ENCODE peak calls at places on chromosomes 6 and 20, in four cellular contexts. I, E, N and P are unnamed samples.

GRCh38 chr6:17525637-17526036 is 74.5 kb upstream of the FAM8A1 start:
- DNase-seq in I (no peak), E (no peak), N (no peak), P (peak; percentile 43)

GRCh38 chr20:63238491-63239126 is 2.9 kb downstream of the BIRC7 start:
- DNase-seq in E (no peak), N (peak; percentile 56), I (no peak), P (no peak)

GRCh38 chr6:33746036-33746600 is 587 bp downstream of the IP6K3 start:
- DNase-seq in I (no peak), E (no peak), N (no peak), P (peak; percentile 53)

GRCh38 chr20:53915459-53916172 is 154.8 kb downstream of the BCAS1 start:
- DNase-seq in I (peak; percentile 91), E (peak; percentile 97), N (peak; percentile 89), P (peak; percentile 90)

GRCh38 chr20:25399038-25399430 is 8.4 kb upstream of the ABHD12 start:
- DNase-seq in I (peak; percentile 62), E (no peak), N (peak; percentile 81), P (peak; percentile 79)

GRCh38 chr6:108781419-108782110 is 66.7 kb upstream of the ARMC2 start:
- DNase-seq in I (no peak), N (no peak), E (no peak), P (peak; percentile 29)

GRCh38 chr20:48875914-48876240 is 45.6 kb upstream of the ARFGEF2 start:
- DNase-seq in E (no peak), N (no peak), I (no peak), P (peak; percentile 38)

GRCh38 chr6:85015396-85015990 is 251.1 kb upstream of the TBX18 start:
- DNase-seq in N (peak; percentile 79), E (no peak), I (peak; percentile 10), P (peak; percentile 27)

GRCh38 chr6:163626073-163626867 is 211.8 kb downstream of the QKI start:
- DNase-seq in N (no peak), E (no peak), I (peak; percentile 45), P (peak; percentile 21)

GRCh38 chr20:24650091-24650490 is 180.7 kb downstream of the SYNDIG1 start:
- DNase-seq in N (no peak), E (no peak), I (no peak), P (peak; percentile 65)

GRCh38 chr6:70111737-70112136 is 191.1 kb downstream of the COL9A1 start:
- DNase-seq in I (no peak), E (no peak), N (no peak), P (no peak)

GRCh38 chr6:144615870-144616269 is 330.7 kb downstream of the UTRN start:
- DNase-seq in I (no peak), E (no peak), N (no peak), P (no peak)

GRCh38 chr6:30766461-30767157 is 22.3 kb upstream of the IER3 start:
- DNase-seq in I (no peak), N (no peak), E (no peak), P (no peak)

GRCh38 chr6:145656128-145656527 is 79.2 kb downstream of the EPM2A start:
- DNase-seq in I (no peak), E (no peak), N (no peak), P (no peak)

GRCh38 chr6:33589723-33590530 is 9.9 kb upstream of the BAK1 start:
- DNase-seq in E (peak; percentile 77), N (peak; percentile 77), I (peak; percentile 95), P (peak; percentile 80)

GRCh38 chr6:5671162-5671561 is 335.6 kb downstream of the NRN1 start:
- DNase-seq in E (no peak), N (no peak), I (no peak), P (peak; percentile 61)

GRCh38 chr20:58839474-58839874 is 11.2 kb downstream of the GNAS-AS1 start:
- DNase-seq in E (peak; percentile 75), I (no peak), N (peak; percentile 70), P (no peak)

GRCh38 chr20:56580226-56580625 is 47.2 kb downstream of the FAM209B start:
- DNase-seq in E (no peak), N (no peak), I (no peak), P (no peak)

GRCh38 chr6:42344756-42345155 is 107.0 kb downstream of the TRERF1 start:
- DNase-seq in N (no peak), I (no peak), E (no peak), P (no peak)

GRCh38 chr6:149863846-149864577 is at the start of gene LRP11:
- DNase-seq in I (peak; percentile 74), E (peak; percentile 94), N (peak; percentile 87), P (peak; percentile 78)

GRCh38 chr6:166046232-166046631 is 121.4 kb downstream of the TBXT start:
- DNase-seq in I (no peak), E (no peak), N (peak; percentile 36), P (peak; percentile 84)

GRCh38 chr20:57429579-57430202 is 38.5 kb downstream of the RBM38 start:
- DNase-seq in N (peak; percentile 44), I (peak; percentile 72), E (no peak), P (no peak)

GRCh38 chr20:43726333-43726732 is 469 bp downstream of the GTSF1L start:
- DNase-seq in E (no peak), I (no peak), N (no peak), P (no peak)

GRCh38 chr6:124373386-124373785 is 569.7 kb downstream of the NKAIN2 start:
- DNase-seq in I (no peak), E (no peak), N (no peak), P (no peak)

GRCh38 chr6:33592595-33593413 is 12.7 kb upstream of the BAK1 start:
- DNase-seq in N (no peak), E (peak; percentile 79), I (peak; percentile 57), P (no peak)

GRCh38 chr6:3001773-3002293 is 2.1 kb downstream of the NQO2 start:
- DNase-seq in E (no peak), I (peak; percentile 81), N (peak; percentile 88), P (peak; percentile 88)

GRCh38 chr20:7029005-7029404 is 261.5 kb downstream of the BMP2 start:
- DNase-seq in E (no peak), N (no peak), I (no peak), P (no peak)

GRCh38 chr6:8269094-8269493 is 166.3 kb downstream of the SLC35B3 start:
- DNase-seq in N (no peak), I (no peak), E (no peak), P (no peak)

GRCh38 chr6:41801380-41801779 is 13.9 kb downstream of the TOMM6 start:
- DNase-seq in E (no peak), I (no peak), N (peak; percentile 31), P (peak; percentile 22)

GRCh38 chr6:100175814-100176275 is 181.8 kb upstream of the MCHR2 start:
- DNase-seq in N (peak; percentile 59), E (no peak), I (peak; percentile 12), P (peak; percentile 98)

GRCh38 chr20:50126662-50127061 is 13.7 kb upstream of the UBE2V1 start:
- DNase-seq in N (peak; percentile 73), E (no peak), I (no peak), P (no peak)

GRCh38 chr6:28497893-28498292 is 17.7 kb downstream of the GPX6 start:
- DNase-seq in I (no peak), E (no peak), N (no peak), P (no peak)

GRCh38 chr6:160991411-160992322 is at the start of gene MAP3K4:
- DNase-seq in I (peak; percentile 37), E (peak; percentile 94), N (peak; percentile 83), P (peak; percentile 86)

GRCh38 chr6:161444464-161444863 is 170.6 kb upstream of the AGPAT4 start:
- DNase-seq in E (no peak), N (no peak), I (no peak), P (peak; percentile 55)

GRCh38 chr6:33840064-33840926 is 36.5 kb upstream of the MLN start:
- DNase-seq in I (peak; percentile 93), E (peak; percentile 76), N (peak; percentile 95), P (peak; percentile 96)

GRCh38 chr6:26086214-26086613 is 1.0 kb upstream of the HFE start:
- DNase-seq in E (no peak), I (no peak), N (no peak), P (no peak)